ENCODE peak calls at places on chromosomes 6 and 20, in four cellular contexts. I, R, E and C are unnamed samples.

GRCh38 chr20:57596998-57597939 is 23.0 kb downstream of the ZBP1 start:
- DNase-seq in I (peak; percentile 32), R (peak; percentile 79), E (peak; percentile 53), C (peak; percentile 82)

GRCh38 chr6:56959938-56960337 is 5.0 kb downstream of the BEND6 start:
- DNase-seq in I (no peak), R (no peak), E (no peak), C (no peak)

GRCh38 chr6:90080876-90081464 is 186.7 kb downstream of the GJA10 start:
- DNase-seq in I (no peak), R (no peak), E (no peak), C (no peak)

GRCh38 chr6:28809947-28810654 is 113.7 kb downstream of the TRIM27 start:
- DNase-seq in I (no peak), R (no peak), E (no peak), C (no peak)

GRCh38 chr6:5279891-5280338 is 18.6 kb downstream of the FARS2 start:
- DNase-seq in I (no peak), R (no peak), E (no peak), C (no peak)

GRCh38 chr6:159969204-159969912 is 476 bp downstream of the IGF2R start:
- DNase-seq in I (no peak), R (peak; percentile 42), E (no peak), C (peak; percentile 57)

GRCh38 chr6:123965894-123966293 is 162.2 kb downstream of the NKAIN2 start:
- DNase-seq in I (no peak), R (no peak), E (no peak), C (no peak)

GRCh38 chr20:20083796-20084195 is 31.5 kb downstream of the CFAP61 start:
- DNase-seq in I (no peak), R (no peak), E (no peak), C (no peak)

GRCh38 chr6:127381384-127381783 is 38.0 kb upstream of the ECHDC1 start:
- DNase-seq in I (no peak), R (no peak), E (no peak), C (no peak)

GRCh38 chr6:168124161-168124560 is 45.1 kb upstream of the FRMD1 start:
- DNase-seq in I (no peak), R (no peak), E (no peak), C (no peak)

GRCh38 chr6:131023834-131024504 is 39.1 kb downstream of the EPB41L2 start:
- DNase-seq in I (no peak), R (no peak), E (no peak), C (no peak)

GRCh38 chr6:141208101-141208500 is 924.6 kb upstream of the GJE1 start:
- DNase-seq in I (no peak), R (no peak), E (no peak), C (no peak)

GRCh38 chr20:31500527-31500926 is 13.7 kb upstream of the HM13 start:
- DNase-seq in I (no peak), R (no peak), E (no peak), C (no peak)

GRCh38 chr6:2848851-2849250 is 7.2 kb upstream of the SERPINB1 start:
- DNase-seq in I (no peak), R (peak; percentile 58), E (no peak), C (no peak)

GRCh38 chr6:3090013-3090412 is 21.7 kb downstream of the RIPK1 start:
- DNase-seq in I (no peak), R (no peak), E (no peak), C (no peak)

GRCh38 chr6:11609324-11610071 is 71.9 kb downstream of the TMEM170B start:
- DNase-seq in I (no peak), R (no peak), E (peak; percentile 44), C (peak; percentile 24)

GRCh38 chr6:142696123-142696522 is 248.9 kb downstream of the HIVEP2 start:
- DNase-seq in I (no peak), R (no peak), E (no peak), C (no peak)

GRCh38 chr6:39865011-39865888 is 69.0 kb downstream of the MOCS1 start:
- DNase-seq in I (peak; percentile 58), R (peak; percentile 82), E (peak; percentile 73), C (peak; percentile 66)

GRCh38 chr20:59743767-59744485 is 139.6 kb downstream of the PHACTR3 start:
- DNase-seq in I (no peak), R (no peak), E (no peak), C (no peak)

GRCh38 chr6:38212579-38212978 is 393.1 kb downstream of the ZFAND3 start:
- DNase-seq in I (no peak), R (no peak), E (no peak), C (peak; percentile 57)

GRCh38 chr6:32637883-32638282 is 677 bp downstream of the HLA-DQA1 start:
- DNase-seq in I (no peak), R (no peak), E (no peak), C (no peak)

GRCh38 chr6:40912158-40912946 is 126.7 kb downstream of the UNC5CL start:
- DNase-seq in I (no peak), R (peak; percentile 61), E (no peak), C (peak; percentile 42)

GRCh38 chr6:5728726-5729434 is 277.8 kb downstream of the NRN1 start:
- DNase-seq in I (no peak), R (no peak), E (peak; percentile 58), C (no peak)

GRCh38 chr20:13996265-13996664 is 949 bp downstream of the MACROD2 start:
- DNase-seq in I (no peak), R (no peak), E (no peak), C (no peak)

GRCh38 chr6:105849741-105850140 is 236.4 kb upstream of the PRDM1 start:
- DNase-seq in I (no peak), R (no peak), E (no peak), C (no peak)

GRCh38 chr6:128696651-128697391 is 176.4 kb upstream of the PTPRK start:
- DNase-seq in I (no peak), R (no peak), E (no peak), C (no peak)

GRCh38 chr20:50520222-50520877 is 10.2 kb downstream of the PTPN1 start:
- DNase-seq in I (no peak), R (peak; percentile 38), E (no peak), C (no peak)

DNA sequence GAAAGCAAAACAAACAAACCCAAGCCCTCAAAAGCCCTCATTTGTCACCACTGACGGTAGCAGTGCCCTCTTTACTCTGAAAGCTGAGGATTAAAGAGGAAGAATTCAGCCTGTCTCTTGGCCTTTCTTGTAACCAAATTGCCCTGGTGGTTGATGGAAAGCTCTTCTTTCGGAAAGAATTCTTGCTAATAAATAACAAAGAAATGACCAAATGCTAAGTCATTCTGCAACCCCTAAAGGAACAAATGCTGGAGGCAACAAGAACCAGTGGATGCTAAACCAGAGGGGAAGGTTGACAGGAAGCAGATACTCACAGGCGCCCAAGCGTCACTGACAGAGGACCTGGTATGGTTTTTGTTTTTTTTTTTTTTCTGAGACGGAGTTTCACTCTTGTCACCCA is 6.6 kb downstream of the ADISSP start:
- DNase-seq in I (no peak), R (no peak), E (no peak), C (no peak)
- H3K4me1 ChIP-seq in I (no peaks in the 10 kb centered on the region), R (no peaks in the 10 kb centered on the region), E (no peaks in the 10 kb centered on the region), C (peaks cover 25% of the 10 kb centered on the region)

GRCh38 chr6:36039113-36039512 is 11.5 kb downstream of the MAPK14 start:
- DNase-seq in I (no peak), R (no peak), E (no peak), C (no peak)
- H3K4me1 ChIP-seq in I (peaks cover 64% of the 10 kb centered on the region), R (peaks cover 23% of the 10 kb centered on the region), E (peaks cover 31% of the 10 kb centered on the region), C (peaks cover 10% of the 10 kb centered on the region)

DNA sequence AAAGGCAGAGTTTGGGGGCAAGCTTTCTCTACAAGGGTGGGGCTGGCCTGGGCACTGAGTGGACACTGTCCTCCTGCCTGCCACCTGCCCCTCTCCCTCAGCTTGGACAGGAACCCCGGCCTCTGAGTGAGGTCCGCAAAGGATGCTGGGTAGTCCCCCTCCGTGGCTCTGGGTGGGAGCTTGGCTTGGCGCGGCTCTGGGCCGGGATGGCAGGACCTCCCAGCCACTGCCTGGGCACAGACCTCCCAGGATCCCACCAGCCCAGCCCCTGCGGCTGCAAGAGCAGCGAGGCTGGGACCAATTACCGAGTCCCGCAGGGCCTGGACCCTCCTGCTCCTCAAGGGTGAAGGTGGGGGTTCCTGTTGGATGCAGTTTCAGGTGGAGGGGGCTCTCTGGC is 2.9 kb upstream of the SOX18 start:
- DNase-seq in I (no peak), R (no peak), E (no peak), C (no peak)
- H3K4me1 ChIP-seq in I (no peaks in the 10 kb centered on the region), R (no peaks in the 10 kb centered on the region), E (no peaks in the 10 kb centered on the region), C (peaks cover 2% of the 10 kb centered on the region)

GRCh38 chr20:47236639-47236900 is 119.9 kb downstream of the ZMYND8 start:
- DNase-seq in I (no peak), R (no peak), E (no peak), C (no peak)

GRCh38 chr20:47237715-47238114 is 118.8 kb downstream of the ZMYND8 start:
- DNase-seq in I (no peak), R (no peak), E (no peak), C (no peak)

GRCh38 chr20:47241345-47241781 is 115.1 kb downstream of the ZMYND8 start:
- DNase-seq in I (no peak), R (peak; percentile 23), E (no peak), C (peak; percentile 43)

GRCh38 chr20:47235853-47236638 is 120.5 kb downstream of the ZMYND8 start:
- DNase-seq in I (no peak), R (no peak), E (no peak), C (no peak)

DNA sequence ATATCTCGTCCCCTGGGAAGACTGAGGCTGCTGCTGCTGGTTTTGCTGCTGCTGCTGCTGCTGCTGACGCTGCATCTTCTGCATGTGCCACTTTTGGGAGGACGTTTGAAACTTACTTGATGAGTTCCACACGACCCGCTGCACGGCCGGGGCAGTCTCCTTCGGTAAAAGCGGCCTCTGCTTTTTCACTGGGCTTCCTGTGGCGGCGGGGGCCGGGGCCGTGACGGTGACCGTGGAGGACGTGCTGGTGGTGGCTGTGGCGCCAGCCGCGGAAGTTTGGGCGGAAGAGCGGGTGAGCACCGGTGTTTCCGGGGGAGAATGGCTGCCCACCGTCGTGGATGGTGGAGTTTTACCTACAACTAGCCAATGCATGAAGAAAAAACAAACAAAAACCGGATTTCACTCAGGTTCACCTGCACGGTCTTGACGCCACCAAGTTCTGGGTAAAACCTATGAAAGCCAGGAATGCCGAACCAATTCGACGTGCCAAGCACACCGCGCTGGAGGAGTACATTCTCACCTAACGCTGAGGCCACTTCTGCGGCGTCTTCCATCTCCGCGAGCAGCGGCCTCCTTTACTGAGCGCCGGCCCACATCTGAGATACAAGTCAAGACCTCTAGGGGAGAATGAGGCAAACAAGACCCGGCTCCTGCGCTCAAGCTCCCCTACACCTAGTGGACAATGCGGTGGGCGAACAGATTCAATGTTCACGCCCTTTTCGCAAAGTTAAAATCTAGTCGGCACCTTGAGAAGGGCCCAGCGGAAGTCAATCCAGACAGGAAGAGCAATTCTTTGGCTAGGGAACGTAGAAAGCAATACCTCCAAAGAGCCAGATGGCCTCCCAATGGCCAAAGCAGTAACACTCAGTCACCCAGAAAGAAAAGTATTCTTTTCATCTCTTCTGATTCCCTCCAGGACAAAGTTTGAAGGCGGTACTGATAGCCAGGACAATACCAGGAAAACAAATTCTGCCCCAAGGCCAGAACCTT is 117.4 kb downstream of the ZMYND8 start:
- DNase-seq in I (no peak), R (no peak), E (no peak), C (no peak)
- H3K4me1 ChIP-seq in I (no peaks in the 10 kb centered on the region), R (no peaks in the 10 kb centered on the region), E (no peaks in the 10 kb centered on the region), C (peaks cover 4% of the 10 kb centered on the region)

GRCh38 chr20:34312024-34312460 is 8.9 kb upstream of the AHCY start:
- DNase-seq in I (no peak), R (no peak), E (no peak), C (peak; percentile 53)
- H3K4me1 ChIP-seq in I (no peaks in the 10 kb centered on the region), R (peaks cover 6% of the 10 kb centered on the region), E (no peaks in the 10 kb centered on the region), C (no peaks in the 10 kb centered on the region)

GRCh38 chr20:40748182-40748581 is 59.1 kb upstream of the MAFB start:
- DNase-seq in I (no peak), R (no peak), E (no peak), C (no peak)
- H3K4me1 ChIP-seq in I (no peaks in the 10 kb centered on the region), R (no peaks in the 10 kb centered on the region), E (no peaks in the 10 kb centered on the region), C (no peaks in the 10 kb centered on the region)